ENCODE peak calls at places on chromosomes 7 and 10, in ten cellular contexts. S is HCEC 1CT; Z is BE2C; D is SJSA1; X is kidney glomerular epithelial cell; A is AG09319; O is CD8-positive, alpha-beta T cell; W is C1 segment of cervical spinal cord; K is NCI-H1092 treated with DMSO at 0.1 percent for 48 hours; Q is neural crest cell. B is an unnamed sample.

GRCh38 chr7:47458057-47458456 is 123.9 kb downstream of the TNS3 start:
- DNase-seq in S (peak), Z (no peak), D (no peak), X (peak), A (peak), O (no peak), W (no peak), K (no peak), Q (no peak), B (no peak)

GRCh38 chr7:121486590-121486989 is 90.5 kb upstream of the FAM3C start:
- DNase-seq in S (no peak), Z (no peak), D (no peak), X (no peak), A (no peak), O (no peak), W (no peak), K (no peak), Q (no peak), B (no peak)

GRCh38 chr7:25846722-25847121 is 305.3 kb upstream of the NFE2L3 start:
- DNase-seq in S (peak), Z (peak), D (peak), X (peak), A (peak), O (no peak), W (no peak), K (peak), Q (no peak), B (no peak)

GRCh38 chr7:25557930-25558329 is 329.6 kb upstream of the NPVF start:
- DNase-seq in S (no peak), Z (no peak), D (no peak), X (no peak), A (no peak), O (no peak), W (no peak), K (no peak), Q (no peak), B (no peak)

GRCh38 chr10:73493781-73494180 is 2.0 kb downstream of the PPP3CB start:
- DNase-seq in S (peak), Z (no peak), D (no peak), X (peak), A (no peak), O (no peak), W (no peak), K (no peak), Q (no peak), B (no peak)

GRCh38 chr10:21032587-21033319 is 135.6 kb upstream of the NEBL start:
- DNase-seq in S (no peak), Z (no peak), D (no peak), X (no peak), A (no peak), O (no peak), W (no peak), K (no peak), Q (no peak), B (no peak)

GRCh38 chr7:28269700-28270361 is 89.2 kb upstream of the JAZF1 start:
- DNase-seq in S (no peak), Z (no peak), D (no peak), X (no peak), A (no peak), O (no peak), W (no peak), K (no peak), Q (no peak), B (no peak)

GRCh38 chr10:51321968-51322367 is 247.7 kb downstream of the PRKG1 start:
- DNase-seq in S (peak), Z (no peak), D (no peak), X (no peak), A (no peak), O (no peak), W (no peak), K (no peak), Q (no peak), B (no peak)

GRCh38 chr10:132554991-132555647 is 17.5 kb downstream of the INPP5A start:
- DNase-seq in S (no peak), Z (no peak), D (no peak), X (no peak), A (no peak), O (peak), W (no peak), K (no peak), Q (no peak), B (no peak)

GRCh38 chr7:135672560-135673359 is 10.4 kb downstream of the STMP1 start:
- DNase-seq in S (peak), Z (peak), D (peak), X (peak), A (peak), O (no peak), W (no peak), K (peak), Q (peak), B (peak)

GRCh38 chr7:84264341-84264740 is 69.8 kb upstream of the SEMA3A start:
- DNase-seq in S (no peak), Z (no peak), D (peak), X (no peak), A (peak), O (no peak), W (no peak), K (no peak), Q (no peak), B (no peak)

GRCh38 chr10:128047337-128047736 is 78.9 kb downstream of the MKI67 start:
- DNase-seq in S (no peak), Z (no peak), D (no peak), X (peak), A (no peak), O (peak), W (peak), K (no peak), Q (no peak), B (no peak)

GRCh38 chr7:150801242-150801945 is 825 bp downstream of the TMEM176A start:
- DNase-seq in S (no peak), Z (no peak), D (no peak), X (no peak), A (no peak), O (no peak), W (no peak), K (no peak), Q (no peak), B (no peak)

GRCh38 chr10:61548371-61548770 is 95.2 kb upstream of the TMEM26 start:
- DNase-seq in S (no peak), Z (no peak), D (no peak), X (no peak), A (no peak), O (no peak), W (no peak), K (no peak), Q (no peak), B (no peak)

GRCh38 chr7:135558337-135558767 is 635 bp downstream of the NUP205 start:
- DNase-seq in S (peak), Z (peak), D (peak), X (peak), A (no peak), O (peak), W (peak), K (peak), Q (peak), B (peak)

GRCh38 chr7:158060216-158060615 is 527.4 kb downstream of the PTPRN2 start:
- DNase-seq in S (no peak), Z (no peak), D (no peak), X (no peak), A (no peak), O (no peak), W (no peak), K (no peak), Q (no peak), B (no peak)

GRCh38 chr10:124232686-124233545 is 139.5 kb upstream of the CHST15 start:
- DNase-seq in S (no peak), Z (peak), D (no peak), X (no peak), A (no peak), O (no peak), W (no peak), K (no peak), Q (no peak), B (no peak)

GRCh38 chr7:1278543-1278942 is 45.9 kb downstream of the UNCX start:
- DNase-seq in S (no peak), Z (no peak), D (no peak), X (no peak), A (no peak), O (no peak), W (no peak), K (no peak), Q (no peak), B (no peak)

GRCh38 chr7:33750177-33750576 is 155.2 kb upstream of the BMPER start:
- DNase-seq in S (peak), Z (no peak), D (no peak), X (no peak), A (no peak), O (no peak), W (no peak), K (no peak), Q (no peak), B (no peak)

GRCh38 chr7:66503551-66504031 is 125.1 kb upstream of the KCTD7 start:
- DNase-seq in S (no peak), Z (no peak), D (no peak), X (no peak), A (no peak), O (no peak), W (no peak), K (no peak), Q (no peak), B (no peak)

GRCh38 chr10:72255977-72256729 is 17.6 kb upstream of the DDIT4 start:
- DNase-seq in S (no peak), Z (no peak), D (no peak), X (no peak), A (no peak), O (no peak), W (no peak), K (no peak), Q (no peak), B (no peak)

GRCh38 chr10:5461914-5462840 is 37.2 kb downstream of the CALML5 start:
- DNase-seq in S (no peak), Z (no peak), D (no peak), X (no peak), A (no peak), O (no peak), W (no peak), K (no peak), Q (no peak), B (no peak)

GRCh38 chr10:88858493-88858892 is 6.8 kb upstream of the ANKRD22 start:
- DNase-seq in S (no peak), Z (no peak), D (no peak), X (no peak), A (no peak), O (no peak), W (no peak), K (no peak), Q (no peak), B (no peak)

GRCh38 chr7:936131-937054 is 18.1 kb downstream of the ADAP1 start:
- DNase-seq in S (no peak), Z (no peak), D (no peak), X (no peak), A (no peak), O (no peak), W (no peak), K (no peak), Q (no peak), B (peak)

GRCh38 chr7:91128574-91129348 is 135.5 kb upstream of the FZD1 start:
- DNase-seq in S (peak), Z (no peak), D (peak), X (no peak), A (no peak), O (no peak), W (no peak), K (no peak), Q (no peak), B (no peak)

GRCh38 chr7:23597908-23598224 is 684 bp downstream of the CCDC126 start:
- DNase-seq in S (no peak), Z (no peak), D (peak), X (no peak), A (no peak), O (no peak), W (no peak), K (no peak), Q (no peak), B (peak)

GRCh38 chr7:2546776-2547586 is 8.3 kb downstream of the BRAT1 start:
- DNase-seq in S (no peak), Z (no peak), D (no peak), X (no peak), A (no peak), O (no peak), W (no peak), K (no peak), Q (no peak), B (no peak)

GRCh38 chr7:145293793-145294153 is 457.9 kb upstream of the TPK1 start:
- DNase-seq in S (no peak), Z (no peak), D (no peak), X (no peak), A (no peak), O (no peak), W (no peak), K (no peak), Q (no peak), B (no peak)

B was measured in A673.